ENCODE peak calls at places on chromosomes 6 and 20, in four cellular contexts. I is mucosa of descending colon, Z is hepatocyte, C is heart left ventricle. W is an unnamed sample.

GRCh38 chr6:155187994-155188706 is 75.7 kb upstream of the CLDN20 start:
- DNase-seq in I (no peak), Z (peak), C (no peak), W (peak)

GRCh38 chr6:3263091-3263490 is 4.3 kb downstream of the PSMG4 start:
- DNase-seq in I (no peak), Z (no peak), C (no peak), W (no peak)

GRCh38 chr20:50510706-50511401 is 671 bp downstream of the PTPN1 start:
- DNase-seq in I (peak), Z (peak), C (peak), W (no peak)

GRCh38 chr20:2805682-2806350 is 5.4 kb upstream of the CPXM1 start:
- DNase-seq in I (no peak), Z (no peak), C (no peak), W (no peak)

GRCh38 chr6:143955971-143956370 is 52.1 kb downstream of the PLAGL1 start:
- DNase-seq in I (no peak), Z (no peak), C (no peak), W (peak)

GRCh38 chr6:89385156-89385667 is 26.9 kb downstream of the RRAGD start:
- DNase-seq in I (no peak), Z (no peak), C (no peak), W (peak)

GRCh38 chr20:50320005-50320909 is 129.6 kb downstream of the CEBPB start:
- DNase-seq in I (no peak), Z (no peak), C (no peak), W (no peak)

GRCh38 chr6:150656156-150656555 is 56.5 kb downstream of the PLEKHG1 start:
- DNase-seq in I (peak), Z (no peak), C (no peak), W (no peak)

GRCh38 chr20:38167851-38168760 is 3.0 kb upstream of the TGM2 start:
- DNase-seq in I (no peak), Z (peak), C (peak), W (peak)

GRCh38 chr6:169173532-169174268 is 79.9 kb downstream of the THBS2 start:
- DNase-seq in I (no peak), Z (no peak), C (no peak), W (no peak)

GRCh38 chr20:4671015-4671414 is 50.7 kb upstream of the PRND start:
- DNase-seq in I (no peak), Z (no peak), C (no peak), W (no peak)

GRCh38 chr6:143583542-143584330 is 72.2 kb upstream of the FUCA2 start:
- DNase-seq in I (no peak), Z (peak), C (no peak), W (peak)

GRCh38 chr20:54458219-54458618 is 17.2 kb upstream of the DOK5 start:
- DNase-seq in I (no peak), Z (no peak), C (no peak), W (no peak)

GRCh38 chr6:63804381-63804956 is 168.9 kb downstream of the PHF3 start:
- DNase-seq in I (no peak), Z (no peak), C (no peak), W (peak)

GRCh38 chr6:113010590-113010989 is 663.5 kb downstream of the RFPL4B start:
- DNase-seq in I (no peak), Z (no peak), C (no peak), W (no peak)

GRCh38 chr20:38730167-38730988 is 6.1 kb downstream of the SLC32A1 start:
- DNase-seq in I (peak), Z (no peak), C (no peak), W (no peak)

GRCh38 chr6:15444081-15444731 is 198.3 kb downstream of the JARID2 start:
- DNase-seq in I (no peak), Z (no peak), C (no peak), W (no peak)

GRCh38 chr6:70051197-70051596 is 184.8 kb downstream of the COL19A1 start:
- DNase-seq in I (no peak), Z (no peak), C (no peak), W (no peak)

GRCh38 chr6:153312633-153313032 is 181.6 kb upstream of the RGS17 start:
- DNase-seq in I (peak), Z (peak), C (peak), W (peak)

GRCh38 chr6:28742668-28743270 is 181.0 kb downstream of the TRIM27 start:
- DNase-seq in I (no peak), Z (peak), C (no peak), W (peak)

GRCh38 chr6:22072939-22073338 is 223.9 kb downstream of the PRL start:
- DNase-seq in I (no peak), Z (no peak), C (no peak), W (no peak)

GRCh38 chr6:144158133-144158532 is 7.8 kb downstream of the STX11 start:
- DNase-seq in I (no peak), Z (peak), C (peak), W (peak)

GRCh38 chr20:60572991-60573390 is 614.8 kb downstream of the CDH26 start:
- DNase-seq in I (no peak), Z (no peak), C (no peak), W (no peak)

GRCh38 chr6:168683621-168684020 is 242.6 kb downstream of the SMOC2 start:
- DNase-seq in I (no peak), Z (no peak), C (no peak), W (no peak)

GRCh38 chr6:87213364-87213763 is 58.0 kb downstream of the ZNF292 start:
- DNase-seq in I (peak), Z (peak), C (no peak), W (no peak)

GRCh38 chr6:98574991-98575390 is 259.4 kb upstream of the POU3F2 start:
- DNase-seq in I (peak), Z (peak), C (peak), W (no peak)

GRCh38 chr20:4713401-4713800 is 8.3 kb upstream of the PRND start:
- DNase-seq in I (no peak), Z (no peak), C (no peak), W (no peak)

GRCh38 chr6:145744619-145745018 is 9.3 kb upstream of the EPM2A start:
- DNase-seq in I (no peak), Z (no peak), C (no peak), W (no peak)

GRCh38 chr6:30494275-30494990 is 5.1 kb downstream of the HLA-E start:
- DNase-seq in I (no peak), Z (no peak), C (no peak), W (no peak)

GRCh38 chr20:5181955-5182354 is 55.1 kb downstream of the CDS2 start:
- DNase-seq in I (no peak), Z (no peak), C (no peak), W (peak)

GRCh38 chr6:144415014-144415413 is 129.9 kb downstream of the UTRN start:
- DNase-seq in I (no peak), Z (peak), C (no peak), W (peak)

DNA sequence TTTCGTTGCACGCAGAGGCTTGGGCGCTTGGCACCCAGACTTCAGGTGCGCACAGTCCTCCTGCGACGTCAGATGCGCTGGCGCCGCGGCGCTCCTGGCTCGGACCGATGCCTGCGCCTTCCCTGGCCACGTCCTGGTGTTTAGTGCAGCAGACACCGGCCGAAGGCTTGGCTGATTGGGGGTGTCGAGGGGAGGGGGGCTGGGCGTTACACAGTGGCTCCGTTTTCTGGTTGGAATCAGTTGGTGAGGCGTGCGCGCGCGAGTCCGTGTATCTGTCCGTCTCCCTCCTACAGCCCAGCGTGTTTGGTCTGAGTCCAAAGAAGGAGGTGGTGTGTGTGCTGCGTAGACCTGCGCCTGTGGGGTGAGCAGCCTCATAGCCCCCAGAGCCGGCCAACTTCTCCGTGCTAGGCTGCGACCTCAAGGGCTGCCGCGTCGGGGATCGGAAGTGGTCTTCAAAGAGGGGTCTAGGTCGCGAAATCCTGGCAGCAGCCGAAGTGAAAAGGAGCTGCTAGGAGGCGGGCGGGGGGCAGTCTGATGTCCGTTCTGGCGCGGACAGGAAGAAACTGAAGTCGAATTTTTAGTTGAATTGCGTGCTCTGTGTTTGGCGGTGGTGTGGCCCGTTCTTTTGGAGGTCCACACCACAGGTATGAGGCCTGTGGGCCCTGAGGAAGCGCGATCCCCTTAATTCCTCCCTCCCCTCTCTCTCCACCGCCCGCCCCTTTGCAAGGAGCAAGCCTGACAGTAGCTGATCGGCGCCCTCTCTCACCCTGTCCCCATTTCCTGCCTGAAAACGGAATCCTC is 1.6 kb downstream of the SYNDIG1 start:
- DNase-seq in I (no peak), Z (no peak), C (no peak), W (no peak)
- H3K4me3 ChIP-seq in I (no peak), Z (peak), C (peak), W (peak)

DNA sequence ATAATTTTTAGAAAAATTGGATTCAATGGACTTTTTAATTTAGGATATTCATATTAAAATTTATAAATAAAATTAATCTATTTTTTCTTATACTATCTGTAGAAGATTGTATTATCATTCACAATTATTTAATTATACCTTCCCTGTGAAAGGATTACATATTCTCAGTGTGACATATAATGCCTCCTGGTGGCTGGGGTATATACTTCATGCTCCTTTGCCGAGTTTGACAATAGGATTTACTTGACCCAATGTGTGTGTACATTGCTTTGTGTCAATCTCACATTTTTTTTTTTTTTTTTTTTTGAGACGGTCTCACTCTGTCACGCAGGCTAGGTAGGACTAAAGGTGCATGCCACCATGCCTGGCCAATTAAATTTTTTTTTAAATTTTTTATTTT is 230.0 kb upstream of the CHD6 start:
- DNase-seq in I (no peak), Z (no peak), C (no peak), W (no peak)
- TF ChIP-seq CTCF in I (no peak), Z (peak), C (no peak), W (no peak)

DNA sequence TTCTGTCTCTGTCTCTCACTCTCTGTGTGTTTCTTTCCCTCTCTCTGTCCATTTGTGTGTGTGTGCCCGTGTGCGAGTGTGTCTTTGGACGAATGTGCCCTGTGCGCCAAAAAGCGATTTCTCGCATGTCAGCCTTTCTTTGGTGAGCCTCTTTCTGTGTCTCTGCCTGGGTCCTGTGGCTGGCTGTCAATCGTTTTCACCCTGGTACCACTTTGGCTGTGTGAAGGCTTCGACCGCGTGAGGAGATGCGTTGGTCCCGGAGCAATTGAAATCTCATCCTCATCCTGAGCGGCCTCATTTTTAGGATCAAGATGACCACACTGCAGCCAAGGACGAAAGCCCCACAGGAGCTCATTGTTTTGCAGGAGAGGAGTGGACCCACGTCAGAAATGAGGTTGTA is 288.9 kb upstream of the ZNF337 start:
- DNase-seq in I (no peak), Z (no peak), C (no peak), W (no peak)
- H3K4me3 ChIP-seq in I (no peak), Z (no peak), C (no peak), W (no peak)

GRCh38 chr6:127550403-127550802 is 26.6 kb upstream of the C6orf58 start:
- DNase-seq in I (no peak), Z (no peak), C (no peak), W (peak)

GRCh38 chr6:127547215-127547614 is 28.1 kb upstream of the MTCL3 start:
- DNase-seq in I (peak), Z (peak), C (no peak), W (no peak)

DNA sequence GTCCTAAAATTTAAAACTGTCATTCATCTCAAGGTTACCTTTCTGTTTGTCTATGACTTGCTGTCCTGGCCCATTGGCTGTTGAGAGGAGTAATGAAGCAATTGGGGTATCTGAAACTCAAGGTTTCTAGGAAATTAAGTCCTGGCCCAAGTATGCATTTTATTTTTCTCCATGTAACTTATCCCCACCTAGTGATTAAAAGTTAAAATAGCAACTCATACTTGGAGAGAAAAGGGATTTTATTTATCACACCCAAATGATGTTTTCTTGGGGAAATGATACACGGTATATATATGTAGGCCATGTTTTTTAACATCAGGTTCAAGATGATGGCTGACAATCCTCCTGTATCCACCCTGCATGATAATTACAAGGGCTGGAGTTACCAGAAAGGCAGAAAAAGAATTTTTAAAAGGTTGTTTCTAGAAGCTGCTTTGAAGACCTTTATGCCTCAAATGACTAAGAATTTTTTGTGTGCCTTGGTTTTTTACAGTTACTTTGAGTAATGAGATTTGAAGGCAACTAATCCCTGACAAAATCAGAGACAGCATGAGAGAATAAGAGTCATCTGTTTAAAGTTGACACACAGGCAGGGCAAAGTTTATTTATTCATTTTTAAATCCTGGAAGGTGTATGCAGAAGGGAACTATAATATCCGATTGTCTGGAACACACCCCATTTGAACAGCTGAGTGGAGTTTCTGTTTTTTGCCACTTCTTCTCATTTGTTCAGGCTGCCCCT is 28.9 kb upstream of the C6orf58 start:
- DNase-seq in I (no peak), Z (no peak), C (no peak), W (no peak)
- TF ChIP-seq CTCF in I (no peak), Z (peak), C (no peak), W (peak)

GRCh38 chr20:56940466-56940865 is 311.4 kb downstream of the TFAP2C start:
- DNase-seq in I (no peak), Z (no peak), C (no peak), W (no peak)

GRCh38 chr20:56943946-56944345 is 314.8 kb downstream of the TFAP2C start:
- DNase-seq in I (no peak), Z (no peak), C (no peak), W (no peak)

GRCh38 chr20:56944546-56944945 is 315.4 kb downstream of the TFAP2C start:
- DNase-seq in I (no peak), Z (no peak), C (no peak), W (no peak)

GRCh38 chr20:56945057-56945456 is 316.0 kb downstream of the TFAP2C start:
- DNase-seq in I (no peak), Z (no peak), C (no peak), W (peak)

DNA sequence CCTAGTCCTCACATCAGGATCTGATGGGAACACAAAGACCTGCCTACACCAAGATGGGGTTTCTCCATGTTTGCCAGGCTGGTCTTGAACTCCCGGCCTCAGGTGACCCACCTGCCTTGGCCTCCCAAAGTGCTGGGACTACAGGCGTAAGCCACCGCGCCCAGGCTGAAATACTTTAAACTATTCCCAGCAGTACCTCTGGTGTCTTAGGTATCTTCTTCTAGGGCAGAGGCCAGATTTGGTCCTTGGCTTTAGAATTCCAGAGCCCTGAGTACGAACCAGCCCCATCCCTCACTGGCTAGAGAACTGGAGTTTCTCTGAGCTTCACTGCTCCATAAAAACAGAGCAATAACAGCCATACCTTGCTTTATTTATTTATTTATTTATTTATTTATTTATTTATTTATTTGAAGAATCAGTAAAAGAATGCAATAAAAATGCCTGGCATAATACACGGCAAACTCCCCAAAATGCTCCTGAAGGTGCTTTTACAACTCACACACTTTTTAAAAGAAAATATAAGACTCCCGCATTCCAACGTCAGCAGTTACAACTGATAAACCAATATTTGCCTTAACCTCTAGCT is 312.1 kb downstream of the TFAP2C start:
- DNase-seq in I (no peak), Z (no peak), C (no peak), W (no peak)
- H3K4me3 ChIP-seq in I (no peak), Z (no peak), C (no peak), W (no peak)

DNA sequence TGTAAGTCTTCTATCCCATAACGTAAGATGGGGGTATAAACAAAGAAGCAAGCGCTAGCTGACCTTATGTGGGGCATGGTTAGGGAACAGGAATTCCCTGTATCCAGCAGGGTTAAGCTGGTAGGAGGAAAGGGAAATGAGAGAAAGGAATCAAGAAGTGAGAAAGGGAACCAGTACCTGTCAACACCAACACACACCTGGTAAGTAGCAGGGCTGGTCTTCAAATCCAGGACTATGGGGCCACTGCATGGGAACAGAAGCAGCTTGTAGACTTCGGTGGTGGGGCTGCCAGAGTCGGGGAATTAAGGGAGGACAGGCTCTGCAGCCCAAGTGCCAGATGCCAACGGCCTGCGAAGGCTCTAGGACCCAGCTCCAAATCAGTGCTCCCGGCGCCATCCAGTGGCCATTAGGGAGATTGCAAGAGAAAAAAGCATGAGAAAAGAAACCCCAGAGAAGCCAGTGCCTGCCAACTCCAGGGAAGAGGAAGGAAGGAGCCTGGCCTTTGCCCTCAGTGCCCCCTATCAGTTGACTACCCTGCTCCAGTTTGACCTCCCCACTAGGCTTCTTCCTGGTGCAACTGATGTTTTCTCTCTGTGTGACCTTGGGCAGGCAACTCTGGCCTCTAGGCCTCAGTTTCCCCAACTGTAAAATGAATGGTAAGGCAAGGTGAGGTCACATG is 15.8 kb upstream of the RBPJL start:
- DNase-seq in I (peak), Z (peak), C (peak), W (peak)
- TF ChIP-seq CTCF in I (peak), Z (peak), C (peak), W (peak)

GRCh38 chr6:7166410-7167293 is 58.9 kb downstream of the RREB1 start:
- DNase-seq in I (peak), Z (no peak), C (no peak), W (peak)
- H3K4me3 ChIP-seq in I (no peak), Z (no peak), C (no peak), W (no peak)